ENCODE peak calls at places on chromosomes 4 and X, in five cellular contexts. U is lower leg skin; A is CD8-positive, alpha-beta T cell; K is dorsolateral prefrontal cortex; P is left ventricle myocardium inferior. J is an unnamed sample.
A peak's percentile ranks its signal among the peaks of the same experiment; 100 is the strongest.

GRCh38 chrX:32948130-32948529 is 263.2 kb downstream of the DMD start:
- DNase-seq in P (no peak), A (no peak), U (no peak), K (no peak), J (no peak)

GRCh38 chrX:110037181-110037580 is 34.3 kb downstream of the TMEM164 start:
- DNase-seq in P (no peak), A (no peak), U (no peak), K (no peak), J (no peak)

GRCh38 chrX:95346854-95347253 is 1337.8 kb upstream of the DIAPH2 start:
- DNase-seq in K (no peak), A (no peak), P (no peak), U (no peak), J (no peak)

GRCh38 chrX:100931925-100932285 is 3.2 kb upstream of the XKRX start:
- DNase-seq in U (no peak), K (no peak), A (no peak), P (no peak), J (no peak)

GRCh38 chrX:147876849-147877646 is 34.7 kb upstream of the FMR1 start:
- DNase-seq in K (no peak), P (no peak), U (no peak), A (no peak), J (no peak)

GRCh38 chrX:124216396-124217124 is 115.9 kb upstream of the TEX13D start:
- DNase-seq in A (no peak), P (no peak), K (no peak), U (no peak), J (no peak)

GRCh38 chrX:153460826-153461225 is 9.6 kb downstream of the HAUS7 start:
- DNase-seq in A (peak; percentile 25), U (no peak), P (no peak), K (peak; percentile 43), J (no peak)

GRCh38 chr4:152352215-152352614 is 183.7 kb downstream of the FBXW7 start:
- DNase-seq in U (no peak), P (no peak), K (no peak), A (no peak), J (no peak)

DNA sequence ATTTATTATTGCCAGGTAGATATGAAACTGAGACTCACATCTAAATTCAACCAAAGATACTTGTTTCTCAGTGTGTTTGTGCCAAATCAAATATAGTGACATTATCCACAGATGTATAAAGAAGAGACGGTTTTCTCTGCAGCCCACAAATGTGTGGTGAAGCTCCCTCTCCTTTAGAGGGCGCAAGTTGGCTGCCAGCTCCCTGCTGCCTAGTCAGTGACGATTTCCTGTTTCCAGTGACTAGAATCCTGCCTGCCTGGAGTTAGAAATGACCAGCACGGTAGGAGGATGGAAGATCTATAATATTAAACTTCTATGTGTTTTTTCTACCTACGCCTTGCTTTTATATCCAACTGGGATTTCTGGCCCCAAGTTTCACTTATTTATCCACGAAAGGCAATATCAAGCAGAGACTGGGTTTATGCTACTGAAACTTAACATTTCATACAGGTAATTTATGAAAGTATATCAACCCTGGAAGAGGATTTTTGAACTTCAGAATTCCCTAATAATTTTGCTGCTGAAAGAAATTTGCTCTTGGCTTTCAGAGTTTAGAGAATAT is 1793.7 kb upstream of the TENM3 start:
- DNase-seq in U (no peak), A (no peak), K (no peak), P (no peak), J (no peak)
- H3K4me3 ChIP-seq in U (no peak overlapping the region), A (no peak overlapping the region), K (no peak overlapping the region), P (no peak overlapping the region), J (no peak overlapping the region)

GRCh38 chr4:42399393-42399792 is 2.1 kb downstream of the SHISA3 start:
- DNase-seq in P (no peak), K (no peak), U (no peak), A (no peak), J (no peak)
- H3K4me3 ChIP-seq in P (peak overlapping the region; percentile 80), K (no peak overlapping the region), U (no peak overlapping the region), A (no peak overlapping the region), J (peak overlapping the region; percentile 59)

DNA sequence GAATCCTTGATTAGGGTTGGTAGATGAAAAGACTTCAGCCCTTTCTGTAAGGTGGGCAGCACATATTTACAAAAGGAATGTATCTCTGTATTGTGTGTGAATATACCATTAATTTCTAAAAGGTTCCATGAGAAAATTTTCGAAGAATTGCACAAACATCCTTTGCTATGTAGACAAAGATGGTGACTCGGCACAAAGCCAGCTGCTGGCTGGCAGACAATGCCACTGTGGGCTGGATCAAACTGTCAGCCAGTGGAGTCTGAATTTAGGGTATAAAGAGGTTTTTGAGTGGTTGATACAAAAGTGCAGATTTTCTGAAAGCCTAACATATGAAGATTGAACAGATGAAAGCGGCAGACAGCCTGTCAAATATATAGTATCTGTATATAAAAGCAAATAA is 5.6 kb upstream of the TXK start:
- DNase-seq in P (no peak), K (peak; percentile 36), A (peak; percentile 25), U (no peak), J (no peak)
- H3K4me3 ChIP-seq in P (no peak overlapping the region), K (no peak overlapping the region), A (no peak overlapping the region), U (no peak overlapping the region), J (no peak overlapping the region)

GRCh38 chrX:2829066-2829430 is 318 bp downstream of the GYG2 start:
- DNase-seq in U (no peak), A (no peak), K (no peak), P (no peak), J (no peak)

GRCh38 chrX:2831471-2832228 is 2.9 kb downstream of the GYG2 start:
- DNase-seq in K (no peak), U (peak; percentile 59), P (no peak), A (no peak), J (no peak)

GRCh38 chrX:2824886-2825285 is 3.8 kb upstream of the GYG2 start:
- DNase-seq in K (no peak), A (no peak), U (no peak), P (no peak), J (no peak)

GRCh38 chrX:2829469-2830246 is 928 bp downstream of the GYG2 start:
- DNase-seq in P (no peak), A (no peak), K (no peak), U (peak; percentile 81), J (no peak)

DNA sequence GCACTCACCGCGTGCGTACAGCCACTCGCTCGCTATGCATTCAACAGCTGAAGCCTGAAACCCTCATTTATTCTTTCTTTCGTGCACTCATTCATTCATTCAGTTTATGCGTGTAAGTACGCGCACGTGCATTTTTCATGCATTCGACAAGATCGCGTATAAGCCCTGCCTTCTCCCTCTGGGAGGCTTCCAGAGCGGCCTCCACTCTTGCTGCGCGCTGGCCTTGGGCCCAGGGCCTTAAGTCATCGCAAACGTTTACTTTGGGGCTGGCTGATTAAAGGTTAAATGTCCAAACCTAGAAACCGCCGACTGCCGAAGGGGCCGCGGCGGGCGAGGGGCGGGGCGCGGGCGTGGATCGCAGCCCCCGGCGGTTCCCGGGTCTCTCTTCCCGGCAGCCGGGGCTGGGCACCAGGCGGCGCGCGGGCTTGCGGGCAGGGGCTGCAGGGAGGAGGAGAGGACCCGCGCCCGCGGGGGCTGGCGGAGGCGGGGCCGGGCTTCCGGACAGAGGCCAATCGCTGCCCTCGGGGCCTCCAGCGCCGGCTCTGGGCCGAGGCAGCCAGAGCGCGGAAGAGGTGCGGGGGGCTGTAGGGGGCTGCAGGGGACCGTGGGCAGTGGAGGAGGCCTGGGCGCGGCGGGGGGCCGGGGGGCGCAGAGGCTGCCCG is at the start of gene GYG2:
- DNase-seq in P (no peak), U (no peak), K (no peak), A (no peak), J (no peak)
- H3K4me3 ChIP-seq in P (peak within 1 kb of the TSS; percentile 56), U (no peak within 1 kb of the TSS), K (no peak within 1 kb of the TSS), A (no peak within 1 kb of the TSS), J (no peak within 1 kb of the TSS)

GRCh38 chr4:73608677-73609594 is 11.3 kb downstream of the RASSF6 start:
- DNase-seq in P (no peak), K (no peak), U (no peak), A (no peak), J (no peak)

GRCh38 chr4:73609688-73610087 is 10.5 kb downstream of the RASSF6 start:
- DNase-seq in P (no peak), A (no peak), U (no peak), K (no peak), J (no peak)

GRCh38 chr4:73607375-73608026 is 12.7 kb downstream of the RASSF6 start:
- DNase-seq in U (no peak), K (no peak), A (no peak), P (no peak), J (no peak)

GRCh38 chr4:73603854-73604584 is 16.2 kb downstream of the RASSF6 start:
- DNase-seq in A (no peak), K (no peak), P (no peak), U (no peak), J (no peak)

GRCh38 chr4:73606465-73606974 is 13.7 kb downstream of the RASSF6 start:
- DNase-seq in P (no peak), U (no peak), K (no peak), A (no peak), J (no peak)
- H3K4me3 ChIP-seq in P (no peak overlapping the region), U (no peak overlapping the region), K (no peak overlapping the region), A (no peak overlapping the region), J (no peak overlapping the region)

GRCh38 chrX:40100537-40101429 is 3.0 kb upstream of the BCOR start:
- DNase-seq in P (no peak), K (no peak), A (no peak), U (no peak), J (no peak)
- H3K4me3 ChIP-seq in P (no peak overlapping the region), K (no peak overlapping the region), A (no peak overlapping the region), U (no peak overlapping the region), J (no peak overlapping the region)

GRCh38 chr4:707929-708630 is 2.4 kb downstream of the PCGF3 start:
- DNase-seq in K (no peak), A (no peak), U (no peak), P (no peak), J (no peak)

GRCh38 chr4:706834-707598 is 1.4 kb downstream of the PCGF3 start:
- DNase-seq in K (no peak), A (no peak), U (no peak), P (no peak), J (no peak)

GRCh38 chr4:709348-709747 is 3.7 kb downstream of the PCGF3 start:
- DNase-seq in P (no peak), U (no peak), K (no peak), A (no peak), J (no peak)

GRCh38 chr4:710116-710515 is 4.5 kb downstream of the PCGF3 start:
- DNase-seq in P (no peak), K (no peak), A (no peak), U (no peak), J (no peak)

GRCh38 chr4:708631-708933 is 3.0 kb downstream of the PCGF3 start:
- DNase-seq in A (no peak), P (no peak), K (no peak), U (no peak), J (no peak)
- H3K4me3 ChIP-seq in A (no peak overlapping the region), P (peak overlapping the region; percentile 5), K (no peak overlapping the region), U (no peak overlapping the region), J (no peak overlapping the region)

GRCh38 chr4:122830392-122831095 is 3.9 kb downstream of the FGF2 start:
- DNase-seq in A (no peak), K (no peak), P (no peak), U (no peak), J (no peak)
- H3K4me3 ChIP-seq in A (no peak overlapping the region), K (no peak overlapping the region), P (no peak overlapping the region), U (no peak overlapping the region), J (no peak overlapping the region)